ENCODE peak calls at places on chromosomes 7 and 10, in eight cellular contexts. One of them, this sample, is unnamed.

GRCh38 chr7:157432957-157433576 is 96.3 kb downstream of the DNAJB6 start:
- DNase-seq in stimulated activated CD4-positive, alpha-beta T cell treated with anti-CD3 and anti-CD28 coated beads, Interleukin-2, amount 100 ng/mL, for 48 hours: peak
- DNase-seq in stimulated activated CD8-positive, alpha-beta memory T cell treated with anti-CD3 and anti-CD28 coated beads, Interleukin-4, amount 100 ng/mL, for 1 hour: peak
- DNase-seq in activated T-cell treated with anti-CD3 and anti-CD28 coated beads, Interleukin-2, amount 50 U/mL, for 1 hour: peak
- DNase-seq in lower leg skin: peak
- DNase-seq in uterus: no peak
- DNase-seq in NCI-H1092 treated with DMSO at 0.1 percent for 48 hours: peak
- DNase-seq in amniotic stem cell: no peak
- DNase-seq in this sample: peak

GRCh38 chr7:103914147-103914899 is 75.1 kb downstream of the RELN start:
- DNase-seq in stimulated activated CD8-positive, alpha-beta memory T cell treated with anti-CD3 and anti-CD28 coated beads, Interleukin-4, amount 100 ng/mL, for 1 hour: no peak
- DNase-seq in NCI-H1092 treated with DMSO at 0.1 percent for 48 hours: no peak
- DNase-seq in amniotic stem cell: no peak
- DNase-seq in uterus: no peak
- DNase-seq in activated T-cell treated with anti-CD3 and anti-CD28 coated beads, Interleukin-2, amount 50 U/mL, for 1 hour: no peak
- DNase-seq in lower leg skin: no peak
- DNase-seq in stimulated activated CD4-positive, alpha-beta T cell treated with anti-CD3 and anti-CD28 coated beads, Interleukin-2, amount 100 ng/mL, for 48 hours: no peak
- DNase-seq in this sample: no peak

GRCh38 chr7:47453093-47454056 is 128.5 kb downstream of the TNS3 start:
- DNase-seq in uterus: peak
- DNase-seq in lower leg skin: peak
- DNase-seq in amniotic stem cell: peak
- DNase-seq in NCI-H1092 treated with DMSO at 0.1 percent for 48 hours: peak
- DNase-seq in stimulated activated CD4-positive, alpha-beta T cell treated with anti-CD3 and anti-CD28 coated beads, Interleukin-2, amount 100 ng/mL, for 48 hours: no peak
- DNase-seq in stimulated activated CD8-positive, alpha-beta memory T cell treated with anti-CD3 and anti-CD28 coated beads, Interleukin-4, amount 100 ng/mL, for 1 hour: no peak
- DNase-seq in activated T-cell treated with anti-CD3 and anti-CD28 coated beads, Interleukin-2, amount 50 U/mL, for 1 hour: no peak
- DNase-seq in this sample: peak

GRCh38 chr10:20871970-20872369 is 25.1 kb downstream of the NEBL start:
- DNase-seq in stimulated activated CD8-positive, alpha-beta memory T cell treated with anti-CD3 and anti-CD28 coated beads, Interleukin-4, amount 100 ng/mL, for 1 hour: no peak
- DNase-seq in activated T-cell treated with anti-CD3 and anti-CD28 coated beads, Interleukin-2, amount 50 U/mL, for 1 hour: no peak
- DNase-seq in NCI-H1092 treated with DMSO at 0.1 percent for 48 hours: peak
- DNase-seq in stimulated activated CD4-positive, alpha-beta T cell treated with anti-CD3 and anti-CD28 coated beads, Interleukin-2, amount 100 ng/mL, for 48 hours: no peak
- DNase-seq in lower leg skin: no peak
- DNase-seq in uterus: no peak
- DNase-seq in amniotic stem cell: no peak
- DNase-seq in this sample: no peak

GRCh38 chr7:28954936-28955335 is 3.2 kb downstream of the TRIL start:
- DNase-seq in stimulated activated CD8-positive, alpha-beta memory T cell treated with anti-CD3 and anti-CD28 coated beads, Interleukin-4, amount 100 ng/mL, for 1 hour: no peak
- DNase-seq in activated T-cell treated with anti-CD3 and anti-CD28 coated beads, Interleukin-2, amount 50 U/mL, for 1 hour: no peak
- DNase-seq in uterus: no peak
- DNase-seq in NCI-H1092 treated with DMSO at 0.1 percent for 48 hours: no peak
- DNase-seq in stimulated activated CD4-positive, alpha-beta T cell treated with anti-CD3 and anti-CD28 coated beads, Interleukin-2, amount 100 ng/mL, for 48 hours: no peak
- DNase-seq in amniotic stem cell: no peak
- DNase-seq in lower leg skin: no peak
- DNase-seq in this sample: no peak

GRCh38 chr7:98922392-98923107 is 44.2 kb downstream of the TRRAP start:
- DNase-seq in lower leg skin: no peak
- DNase-seq in activated T-cell treated with anti-CD3 and anti-CD28 coated beads, Interleukin-2, amount 50 U/mL, for 1 hour: no peak
- DNase-seq in NCI-H1092 treated with DMSO at 0.1 percent for 48 hours: peak
- DNase-seq in stimulated activated CD4-positive, alpha-beta T cell treated with anti-CD3 and anti-CD28 coated beads, Interleukin-2, amount 100 ng/mL, for 48 hours: no peak
- DNase-seq in uterus: no peak
- DNase-seq in amniotic stem cell: no peak
- DNase-seq in stimulated activated CD8-positive, alpha-beta memory T cell treated with anti-CD3 and anti-CD28 coated beads, Interleukin-4, amount 100 ng/mL, for 1 hour: no peak
- DNase-seq in this sample: no peak

GRCh38 chr10:501596-501995 is 187.9 kb downstream of the DIP2C start:
- DNase-seq in stimulated activated CD8-positive, alpha-beta memory T cell treated with anti-CD3 and anti-CD28 coated beads, Interleukin-4, amount 100 ng/mL, for 1 hour: no peak
- DNase-seq in lower leg skin: no peak
- DNase-seq in NCI-H1092 treated with DMSO at 0.1 percent for 48 hours: no peak
- DNase-seq in amniotic stem cell: no peak
- DNase-seq in activated T-cell treated with anti-CD3 and anti-CD28 coated beads, Interleukin-2, amount 50 U/mL, for 1 hour: no peak
- DNase-seq in stimulated activated CD4-positive, alpha-beta T cell treated with anti-CD3 and anti-CD28 coated beads, Interleukin-2, amount 100 ng/mL, for 48 hours: no peak
- DNase-seq in uterus: no peak
- DNase-seq in this sample: no peak

GRCh38 chr7:108348913-108349312 is 107.3 kb downstream of the NRCAM start:
- DNase-seq in stimulated activated CD4-positive, alpha-beta T cell treated with anti-CD3 and anti-CD28 coated beads, Interleukin-2, amount 100 ng/mL, for 48 hours: no peak
- DNase-seq in NCI-H1092 treated with DMSO at 0.1 percent for 48 hours: no peak
- DNase-seq in stimulated activated CD8-positive, alpha-beta memory T cell treated with anti-CD3 and anti-CD28 coated beads, Interleukin-4, amount 100 ng/mL, for 1 hour: no peak
- DNase-seq in uterus: no peak
- DNase-seq in activated T-cell treated with anti-CD3 and anti-CD28 coated beads, Interleukin-2, amount 50 U/mL, for 1 hour: no peak
- DNase-seq in amniotic stem cell: no peak
- DNase-seq in lower leg skin: no peak
- DNase-seq in this sample: no peak

GRCh38 chr7:101532000-101532399 is 97.1 kb downstream of the MYL10 start:
- DNase-seq in stimulated activated CD4-positive, alpha-beta T cell treated with anti-CD3 and anti-CD28 coated beads, Interleukin-2, amount 100 ng/mL, for 48 hours: no peak
- DNase-seq in activated T-cell treated with anti-CD3 and anti-CD28 coated beads, Interleukin-2, amount 50 U/mL, for 1 hour: no peak
- DNase-seq in uterus: no peak
- DNase-seq in amniotic stem cell: no peak
- DNase-seq in stimulated activated CD8-positive, alpha-beta memory T cell treated with anti-CD3 and anti-CD28 coated beads, Interleukin-4, amount 100 ng/mL, for 1 hour: no peak
- DNase-seq in NCI-H1092 treated with DMSO at 0.1 percent for 48 hours: peak
- DNase-seq in lower leg skin: no peak
- DNase-seq in this sample: no peak

GRCh38 chr7:56079450-56080185 is 13.1 kb downstream of the PHKG1 start:
- DNase-seq in amniotic stem cell: peak
- DNase-seq in lower leg skin: peak
- DNase-seq in NCI-H1092 treated with DMSO at 0.1 percent for 48 hours: peak
- DNase-seq in stimulated activated CD4-positive, alpha-beta T cell treated with anti-CD3 and anti-CD28 coated beads, Interleukin-2, amount 100 ng/mL, for 48 hours: no peak
- DNase-seq in activated T-cell treated with anti-CD3 and anti-CD28 coated beads, Interleukin-2, amount 50 U/mL, for 1 hour: no peak
- DNase-seq in uterus: peak
- DNase-seq in stimulated activated CD8-positive, alpha-beta memory T cell treated with anti-CD3 and anti-CD28 coated beads, Interleukin-4, amount 100 ng/mL, for 1 hour: no peak
- DNase-seq in this sample: peak

GRCh38 chr7:70698219-70698832 is 433.6 kb upstream of the GALNT17 start:
- DNase-seq in stimulated activated CD8-positive, alpha-beta memory T cell treated with anti-CD3 and anti-CD28 coated beads, Interleukin-4, amount 100 ng/mL, for 1 hour: no peak
- DNase-seq in amniotic stem cell: peak
- DNase-seq in uterus: no peak
- DNase-seq in lower leg skin: no peak
- DNase-seq in stimulated activated CD4-positive, alpha-beta T cell treated with anti-CD3 and anti-CD28 coated beads, Interleukin-2, amount 100 ng/mL, for 48 hours: no peak
- DNase-seq in activated T-cell treated with anti-CD3 and anti-CD28 coated beads, Interleukin-2, amount 50 U/mL, for 1 hour: no peak
- DNase-seq in NCI-H1092 treated with DMSO at 0.1 percent for 48 hours: peak
- DNase-seq in this sample: peak

GRCh38 chr10:91759581-91759986 is 38.6 kb upstream of the TNKS2 start:
- DNase-seq in amniotic stem cell: no peak
- DNase-seq in stimulated activated CD4-positive, alpha-beta T cell treated with anti-CD3 and anti-CD28 coated beads, Interleukin-2, amount 100 ng/mL, for 48 hours: no peak
- DNase-seq in lower leg skin: no peak
- DNase-seq in stimulated activated CD8-positive, alpha-beta memory T cell treated with anti-CD3 and anti-CD28 coated beads, Interleukin-4, amount 100 ng/mL, for 1 hour: no peak
- DNase-seq in NCI-H1092 treated with DMSO at 0.1 percent for 48 hours: no peak
- DNase-seq in activated T-cell treated with anti-CD3 and anti-CD28 coated beads, Interleukin-2, amount 50 U/mL, for 1 hour: no peak
- DNase-seq in uterus: no peak
- DNase-seq in this sample: no peak

GRCh38 chr7:113793171-113793570 is 125.6 kb downstream of the PPP1R3A start:
- DNase-seq in lower leg skin: no peak
- DNase-seq in uterus: no peak
- DNase-seq in amniotic stem cell: no peak
- DNase-seq in stimulated activated CD8-positive, alpha-beta memory T cell treated with anti-CD3 and anti-CD28 coated beads, Interleukin-4, amount 100 ng/mL, for 1 hour: no peak
- DNase-seq in stimulated activated CD4-positive, alpha-beta T cell treated with anti-CD3 and anti-CD28 coated beads, Interleukin-2, amount 100 ng/mL, for 48 hours: no peak
- DNase-seq in activated T-cell treated with anti-CD3 and anti-CD28 coated beads, Interleukin-2, amount 50 U/mL, for 1 hour: no peak
- DNase-seq in NCI-H1092 treated with DMSO at 0.1 percent for 48 hours: no peak
- DNase-seq in this sample: no peak

GRCh38 chr7:64045301-64046040 is at the start of gene ZNF727:
- DNase-seq in amniotic stem cell: no peak
- DNase-seq in lower leg skin: peak
- DNase-seq in uterus: peak
- DNase-seq in activated T-cell treated with anti-CD3 and anti-CD28 coated beads, Interleukin-2, amount 50 U/mL, for 1 hour: no peak
- DNase-seq in NCI-H1092 treated with DMSO at 0.1 percent for 48 hours: peak
- DNase-seq in stimulated activated CD8-positive, alpha-beta memory T cell treated with anti-CD3 and anti-CD28 coated beads, Interleukin-4, amount 100 ng/mL, for 1 hour: peak
- DNase-seq in stimulated activated CD4-positive, alpha-beta T cell treated with anti-CD3 and anti-CD28 coated beads, Interleukin-2, amount 100 ng/mL, for 48 hours: no peak
- DNase-seq in this sample: peak

GRCh38 chr10:114634607-114634974 is 23.5 kb downstream of the ABLIM1 start:
- DNase-seq in stimulated activated CD4-positive, alpha-beta T cell treated with anti-CD3 and anti-CD28 coated beads, Interleukin-2, amount 100 ng/mL, for 48 hours: no peak
- DNase-seq in amniotic stem cell: peak
- DNase-seq in uterus: peak
- DNase-seq in stimulated activated CD8-positive, alpha-beta memory T cell treated with anti-CD3 and anti-CD28 coated beads, Interleukin-4, amount 100 ng/mL, for 1 hour: no peak
- DNase-seq in lower leg skin: peak
- DNase-seq in NCI-H1092 treated with DMSO at 0.1 percent for 48 hours: no peak
- DNase-seq in activated T-cell treated with anti-CD3 and anti-CD28 coated beads, Interleukin-2, amount 50 U/mL, for 1 hour: no peak
- DNase-seq in this sample: peak

GRCh38 chr10:102859911-102860310 is 5.9 kb downstream of the BORCS7 start:
- DNase-seq in activated T-cell treated with anti-CD3 and anti-CD28 coated beads, Interleukin-2, amount 50 U/mL, for 1 hour: no peak
- DNase-seq in uterus: no peak
- DNase-seq in NCI-H1092 treated with DMSO at 0.1 percent for 48 hours: peak
- DNase-seq in stimulated activated CD4-positive, alpha-beta T cell treated with anti-CD3 and anti-CD28 coated beads, Interleukin-2, amount 100 ng/mL, for 48 hours: no peak
- DNase-seq in stimulated activated CD8-positive, alpha-beta memory T cell treated with anti-CD3 and anti-CD28 coated beads, Interleukin-4, amount 100 ng/mL, for 1 hour: no peak
- DNase-seq in lower leg skin: no peak
- DNase-seq in amniotic stem cell: no peak
- DNase-seq in this sample: no peak

GRCh38 chr10:132509506-132510173 is 27.9 kb upstream of the INPP5A start:
- DNase-seq in stimulated activated CD4-positive, alpha-beta T cell treated with anti-CD3 and anti-CD28 coated beads, Interleukin-2, amount 100 ng/mL, for 48 hours: no peak
- DNase-seq in lower leg skin: no peak
- DNase-seq in activated T-cell treated with anti-CD3 and anti-CD28 coated beads, Interleukin-2, amount 50 U/mL, for 1 hour: no peak
- DNase-seq in NCI-H1092 treated with DMSO at 0.1 percent for 48 hours: no peak
- DNase-seq in uterus: peak
- DNase-seq in stimulated activated CD8-positive, alpha-beta memory T cell treated with anti-CD3 and anti-CD28 coated beads, Interleukin-4, amount 100 ng/mL, for 1 hour: no peak
- DNase-seq in amniotic stem cell: no peak
- DNase-seq in this sample: no peak

GRCh38 chr7:141053626-141054025 is 20.2 kb upstream of the TMEM178B start:
- DNase-seq in uterus: no peak
- DNase-seq in stimulated activated CD4-positive, alpha-beta T cell treated with anti-CD3 and anti-CD28 coated beads, Interleukin-2, amount 100 ng/mL, for 48 hours: peak
- DNase-seq in lower leg skin: no peak
- DNase-seq in activated T-cell treated with anti-CD3 and anti-CD28 coated beads, Interleukin-2, amount 50 U/mL, for 1 hour: peak
- DNase-seq in amniotic stem cell: no peak
- DNase-seq in stimulated activated CD8-positive, alpha-beta memory T cell treated with anti-CD3 and anti-CD28 coated beads, Interleukin-4, amount 100 ng/mL, for 1 hour: peak
- DNase-seq in NCI-H1092 treated with DMSO at 0.1 percent for 48 hours: no peak
- DNase-seq in this sample: no peak

GRCh38 chr7:16739863-16740622 is 13.5 kb upstream of the TSPAN13 start:
- DNase-seq in stimulated activated CD4-positive, alpha-beta T cell treated with anti-CD3 and anti-CD28 coated beads, Interleukin-2, amount 100 ng/mL, for 48 hours: no peak
- DNase-seq in NCI-H1092 treated with DMSO at 0.1 percent for 48 hours: no peak
- DNase-seq in activated T-cell treated with anti-CD3 and anti-CD28 coated beads, Interleukin-2, amount 50 U/mL, for 1 hour: no peak
- DNase-seq in uterus: peak
- DNase-seq in stimulated activated CD8-positive, alpha-beta memory T cell treated with anti-CD3 and anti-CD28 coated beads, Interleukin-4, amount 100 ng/mL, for 1 hour: no peak
- DNase-seq in amniotic stem cell: peak
- DNase-seq in lower leg skin: peak
- DNase-seq in this sample: peak

GRCh38 chr10:88565072-88565471 is 18.0 kb downstream of the RNLS start:
- DNase-seq in stimulated activated CD4-positive, alpha-beta T cell treated with anti-CD3 and anti-CD28 coated beads, Interleukin-2, amount 100 ng/mL, for 48 hours: no peak
- DNase-seq in uterus: no peak
- DNase-seq in stimulated activated CD8-positive, alpha-beta memory T cell treated with anti-CD3 and anti-CD28 coated beads, Interleukin-4, amount 100 ng/mL, for 1 hour: no peak
- DNase-seq in amniotic stem cell: peak
- DNase-seq in lower leg skin: no peak
- DNase-seq in NCI-H1092 treated with DMSO at 0.1 percent for 48 hours: peak
- DNase-seq in activated T-cell treated with anti-CD3 and anti-CD28 coated beads, Interleukin-2, amount 50 U/mL, for 1 hour: no peak
- DNase-seq in this sample: no peak

This sample was measured in adrenal gland.